ENCODE peak calls at places on chromosomes 12 and 14, in eight cellular contexts. Q, X, O, M, V, H, B and N are unnamed samples.

GRCh38 chr14:84225243-84225642 is 1304.7 kb upstream of the FLRT2 start:
- DNase-seq in Q (no peak), X (no peak), O (no peak), M (no peak), V (no peak), H (no peak), B (no peak), N (no peak)

GRCh38 chr14:33569844-33570716 is 380.8 kb downstream of the EGLN3 start:
- DNase-seq in Q (no peak), X (no peak), O (no peak), M (no peak), V (peak), H (no peak), B (peak), N (no peak)

GRCh38 chr14:53840444-53840843 is 116.2 kb downstream of the BMP4 start:
- DNase-seq in Q (no peak), X (no peak), O (no peak), M (no peak), V (peak), H (no peak), B (peak), N (no peak)

GRCh38 chr12:108282676-108283075 is 56.4 kb downstream of the CMKLR1 start:
- DNase-seq in Q (no peak), X (no peak), O (no peak), M (no peak), V (no peak), H (no peak), B (no peak), N (no peak)

GRCh38 chr14:100062602-100063001 is 2.6 kb upstream of the EVL start:
- DNase-seq in Q (no peak), X (no peak), O (no peak), M (peak), V (no peak), H (no peak), B (no peak), N (no peak)

GRCh38 chr14:102063092-102063807 is 23.6 kb downstream of the HSP90AA1 start:
- DNase-seq in Q (peak), X (peak), O (no peak), M (peak), V (peak), H (peak), B (peak), N (peak)

GRCh38 chr12:613996-614726 is 49.1 kb downstream of the NINJ2 start:
- DNase-seq in Q (no peak), X (no peak), O (no peak), M (peak), V (no peak), H (peak), B (no peak), N (no peak)

GRCh38 chr12:28550757-28551381 is 360.6 kb downstream of the CCDC91 start:
- DNase-seq in Q (peak), X (peak), O (no peak), M (no peak), V (peak), H (peak), B (peak), N (peak)

GRCh38 chr14:68819260-68819691 is 26.4 kb upstream of the ZFP36L1 start:
- DNase-seq in Q (no peak), X (no peak), O (no peak), M (no peak), V (peak), H (no peak), B (peak), N (peak)

GRCh38 chr12:100675432-100675831 is 101.9 kb downstream of the GAS2L3 start:
- DNase-seq in Q (no peak), X (peak), O (no peak), M (no peak), V (peak), H (peak), B (peak), N (no peak)

GRCh38 chr14:28057286-28058011 is 709.1 kb upstream of the FOXG1 start:
- DNase-seq in Q (no peak), X (no peak), O (no peak), M (no peak), V (peak), H (peak), B (no peak), N (no peak)

GRCh38 chr12:19539836-19540235 is 100.5 kb downstream of the AEBP2 start:
- DNase-seq in Q (no peak), X (no peak), O (no peak), M (no peak), V (peak), H (no peak), B (peak), N (no peak)

GRCh38 chr12:7142057-7142644 is 12.0 kb downstream of the CLSTN3 start:
- DNase-seq in Q (peak), X (peak), O (peak), M (peak), V (peak), H (no peak), B (peak), N (peak)

GRCh38 chr12:793037-793436 is 40.7 kb downstream of the WNK1 start:
- DNase-seq in Q (no peak), X (no peak), O (no peak), M (no peak), V (no peak), H (no peak), B (no peak), N (peak)

GRCh38 chr14:70808023-70808401 is 1.3 kb downstream of the MAP3K9 start:
- DNase-seq in Q (no peak), X (no peak), O (peak), M (peak), V (peak), H (no peak), B (peak), N (no peak)

GRCh38 chr14:91315844-91316267 is 71.4 kb upstream of the GPR68 start:
- DNase-seq in Q (no peak), X (no peak), O (peak), M (peak), V (no peak), H (no peak), B (no peak), N (no peak)

GRCh38 chr12:32051511-32052299 is 54.9 kb upstream of the BICD1 start:
- DNase-seq in Q (peak), X (peak), O (no peak), M (no peak), V (peak), H (no peak), B (peak), N (peak)

GRCh38 chr12:93387780-93388179 is 10.1 kb downstream of the NUDT4 start:
- DNase-seq in Q (peak), X (no peak), O (no peak), M (peak), V (peak), H (no peak), B (peak), N (peak)

GRCh38 chr12:119259483-119259882 is 75.0 kb upstream of the CCDC60 start:
- DNase-seq in Q (no peak), X (no peak), O (no peak), M (no peak), V (no peak), H (peak), B (no peak), N (no peak)

GRCh38 chr12:31481415-31481814 is 109.5 kb downstream of the DENND5B start:
- DNase-seq in Q (no peak), X (no peak), O (no peak), M (no peak), V (no peak), H (no peak), B (no peak), N (no peak)

GRCh38 chr14:55892906-55893305 is 225.3 kb upstream of the PELI2 start:
- DNase-seq in Q (no peak), X (no peak), O (no peak), M (no peak), V (no peak), H (no peak), B (no peak), N (no peak)

GRCh38 chr14:37179896-37180502 is 7.6 kb upstream of the SLC25A21 start:
- DNase-seq in Q (peak), X (no peak), O (no peak), M (no peak), V (peak), H (no peak), B (peak), N (peak)

GRCh38 chr14:72451081-72451972 is 442.6 kb downstream of the DPF3 start:
- DNase-seq in Q (no peak), X (no peak), O (peak), M (no peak), V (no peak), H (peak), B (peak), N (no peak)

GRCh38 chr14:104894331-104895206 is 29.5 kb downstream of the CEP170B start:
- DNase-seq in Q (no peak), X (no peak), O (peak), M (no peak), V (no peak), H (no peak), B (no peak), N (no peak)

GRCh38 chr12:132675753-132676152 is 11.4 kb downstream of the POLE start:
- DNase-seq in Q (no peak), X (no peak), O (no peak), M (no peak), V (no peak), H (no peak), B (no peak), N (no peak)

GRCh38 chr12:45743247-45743646 is 13.7 kb downstream of the ARID2 start:
- DNase-seq in Q (no peak), X (no peak), O (no peak), M (no peak), V (no peak), H (no peak), B (peak), N (no peak)